ENCODE peak calls at places on chromosomes 2 and 18, in seven cellular contexts. J is stromal cell of bone marrow; Q is epithelial cell of prostate; V is retinal pigment epithelial cell; R is iris pigment epithelial cell; T is ecto neural progenitor cell; D is stimulated activated CD4-positive, alpha-beta T cell treated with anti-CD3 and anti-CD28 coated beads, Interleukin-2, amount 100 ng/mL, for 48 hours. W is an unnamed sample.
A peak's percentile ranks its signal among the peaks of the same experiment; 100 is the strongest.

GRCh38 chr2:240787521-240788472 is 32.2 kb downstream of the KIF1A start:
- DNase-seq in J (no peak), Q (no peak), V (no peak), R (no peak), T (no peak), D (no peak), W (no peak)

GRCh38 chr2:171316220-171316619 is 117.6 kb downstream of the METTL8 start:
- DNase-seq in J (no peak), Q (no peak), V (no peak), R (no peak), T (no peak), D (no peak), W (no peak)

GRCh38 chr18:79786304-79786703 is 11.4 kb upstream of the KCNG2 start:
- DNase-seq in J (no peak), Q (no peak), V (no peak), R (no peak), T (no peak), D (no peak), W (no peak)

GRCh38 chr2:1730047-1730937 is 14.0 kb downstream of the PXDN start:
- DNase-seq in J (peak; percentile 81), Q (no peak), V (no peak), R (peak; percentile 92), T (peak; percentile 63), D (no peak), W (no peak)

GRCh38 chr2:201415149-201415548 is 36.1 kb downstream of the TRAK2 start:
- DNase-seq in J (no peak), Q (no peak), V (no peak), R (no peak), T (no peak), D (no peak), W (no peak)

GRCh38 chr18:923144-923543 is 18.5 kb downstream of the ADCYAP1 start:
- DNase-seq in J (no peak), Q (no peak), V (no peak), R (no peak), T (no peak), D (no peak), W (no peak)

GRCh38 chr2:217099561-217099960 is 239.7 kb upstream of the TNP1 start:
- DNase-seq in J (peak; percentile 84), Q (no peak), V (no peak), R (no peak), T (no peak), D (no peak), W (no peak)

GRCh38 chr2:28068098-28068497 is 177.6 kb downstream of the BABAM2 start:
- DNase-seq in J (no peak), Q (peak; percentile 57), V (no peak), R (no peak), T (no peak), D (no peak), W (no peak)

GRCh38 chr18:62346327-62347090 is 21.4 kb downstream of the TNFRSF11A start:
- DNase-seq in J (no peak), Q (no peak), V (no peak), R (no peak), T (no peak), D (no peak), W (no peak)

GRCh38 chr18:2009957-2010697 is 561.2 kb downstream of the METTL4 start:
- DNase-seq in J (no peak), Q (no peak), V (peak; percentile 38), R (peak; percentile 0), T (no peak), D (no peak), W (no peak)

GRCh38 chr2:109721626-109722025 is 72.5 kb upstream of the RGPD5 start:
- DNase-seq in J (no peak), Q (no peak), V (no peak), R (no peak), T (no peak), D (no peak), W (no peak)

GRCh38 chr2:207423886-207424285 is 105.9 kb upstream of the CREB1 start:
- DNase-seq in J (peak; percentile 90), Q (peak; percentile 22), V (no peak), R (peak; percentile 100), T (no peak), D (peak; percentile 14), W (no peak)

GRCh38 chr2:133417410-133417809 is 150.9 kb downstream of the NCKAP5 start:
- DNase-seq in J (no peak), Q (no peak), V (no peak), R (no peak), T (no peak), D (no peak), W (no peak)

GRCh38 chr2:20852670-20853069 is 29.8 kb upstream of the LDAH start:
- DNase-seq in J (no peak), Q (no peak), V (no peak), R (no peak), T (no peak), D (no peak), W (no peak)

GRCh38 chr18:36831139-36831538 is 2.2 kb downstream of the KIAA1328 start:
- DNase-seq in J (no peak), Q (peak; percentile 69), V (no peak), R (peak; percentile 69), T (no peak), D (no peak), W (no peak)

GRCh38 chr2:209986405-209986804 is 16.0 kb upstream of the RPE start:
- DNase-seq in J (no peak), Q (no peak), V (no peak), R (no peak), T (no peak), D (no peak), W (no peak)

GRCh38 chr2:233974530-233975071 is 57.4 kb downstream of the TRPM8 start:
- DNase-seq in J (peak; percentile 87), Q (peak; percentile 84), V (peak; percentile 97), R (peak; percentile 89), T (no peak), D (no peak), W (no peak)

GRCh38 chr2:151523825-151524224 is 114.1 kb downstream of the RIF1 start:
- DNase-seq in J (no peak), Q (no peak), V (no peak), R (peak; percentile 20), T (no peak), D (no peak), W (no peak)

GRCh38 chr2:12169060-12169406 is 422.6 kb downstream of the LPIN1 start:
- DNase-seq in J (peak; percentile 95), Q (no peak), V (peak; percentile 100), R (peak; percentile 98), T (no peak), D (no peak), W (no peak)

GRCh38 chr2:1020206-1020605 is 69.6 kb downstream of the SNTG2 start:
- DNase-seq in J (no peak), Q (no peak), V (no peak), R (no peak), T (no peak), D (no peak), W (no peak)

W was measured in nucleus accumbens.